ENCODE peak calls at places on chromosomes 13 and 19, in five cellular contexts. One of them, this sample, is unnamed.

GRCh38 chr13:50299546-50300249 is 284.5 kb downstream of the KCNRG start:
- DNase-seq in IMR-90: no peak
- DNase-seq in neuronal stem cell: no peak
- DNase-seq in mesenchymal stem cell: no peak
- DNase-seq in H1: no peak
- DNase-seq in this sample: no peak

GRCh38 chr13:26653310-26653709 is 95.8 kb downstream of the WASF3 start:
- DNase-seq in IMR-90: peak; percentile 74
- DNase-seq in neuronal stem cell: no peak
- DNase-seq in mesenchymal stem cell: peak; percentile 57
- DNase-seq in H1: no peak
- DNase-seq in this sample: no peak

GRCh38 chr19:34253711-34254551 is 423 bp upstream of the GARRE1 start:
- DNase-seq in IMR-90: peak; percentile 47
- DNase-seq in neuronal stem cell: peak; percentile 84
- DNase-seq in mesenchymal stem cell: peak; percentile 67
- DNase-seq in H1: peak; percentile 96
- DNase-seq in this sample: peak; percentile 90

GRCh38 chr19:38209671-38210457 is 14.2 kb downstream of the DPF1 start:
- DNase-seq in IMR-90: peak; percentile 37
- DNase-seq in neuronal stem cell: peak; percentile 53
- DNase-seq in mesenchymal stem cell: peak; percentile 38
- DNase-seq in H1: peak; percentile 77
- DNase-seq in this sample: peak; percentile 45

GRCh38 chr19:7395360-7395781 is 46.6 kb downstream of the ARHGEF18 start:
- DNase-seq in IMR-90: no peak
- DNase-seq in neuronal stem cell: no peak
- DNase-seq in mesenchymal stem cell: peak; percentile 26
- DNase-seq in H1: peak; percentile 52
- DNase-seq in this sample: no peak

GRCh38 chr19:53037101-53038097 is 7.1 kb upstream of the ERVV-2 start:
- DNase-seq in IMR-90: peak; percentile 41
- DNase-seq in neuronal stem cell: no peak
- DNase-seq in mesenchymal stem cell: no peak
- DNase-seq in H1: peak; percentile 58
- DNase-seq in this sample: peak; percentile 57

GRCh38 chr13:50613356-50613831 is 230.1 kb downstream of the DLEU7 start:
- DNase-seq in IMR-90: no peak
- DNase-seq in neuronal stem cell: no peak
- DNase-seq in mesenchymal stem cell: no peak
- DNase-seq in H1: no peak
- DNase-seq in this sample: no peak

GRCh38 chr13:21965095-21965494 is 294.2 kb downstream of the FGF9 start:
- DNase-seq in IMR-90: no peak
- DNase-seq in neuronal stem cell: no peak
- DNase-seq in mesenchymal stem cell: no peak
- DNase-seq in H1: no peak
- DNase-seq in this sample: no peak

GRCh38 chr13:70817571-70817970 is 709.3 kb upstream of the KLHL1 start:
- DNase-seq in IMR-90: peak; percentile 41
- DNase-seq in neuronal stem cell: no peak
- DNase-seq in mesenchymal stem cell: peak; percentile 56
- DNase-seq in H1: no peak
- DNase-seq in this sample: no peak

GRCh38 chr13:45162821-45163220 is 38.0 kb downstream of the KCTD4 start:
- DNase-seq in IMR-90: peak; percentile 95
- DNase-seq in neuronal stem cell: no peak
- DNase-seq in mesenchymal stem cell: peak; percentile 85
- DNase-seq in H1: no peak
- DNase-seq in this sample: no peak

GRCh38 chr19:35911790-35912189 is 3.7 kb upstream of the TYROBP start:
- DNase-seq in IMR-90: peak; percentile 38
- DNase-seq in neuronal stem cell: no peak
- DNase-seq in mesenchymal stem cell: no peak
- DNase-seq in H1: no peak
- DNase-seq in this sample: no peak

GRCh38 chr19:19338082-19338481 is 17.5 kb downstream of the MAU2 start:
- DNase-seq in IMR-90: peak; percentile 19
- DNase-seq in neuronal stem cell: no peak
- DNase-seq in mesenchymal stem cell: no peak
- DNase-seq in H1: no peak
- DNase-seq in this sample: no peak

GRCh38 chr13:36778083-36778671 is 40.8 kb upstream of the RFXAP start:
- DNase-seq in IMR-90: peak; percentile 74
- DNase-seq in neuronal stem cell: peak; percentile 71
- DNase-seq in mesenchymal stem cell: peak; percentile 75
- DNase-seq in H1: peak; percentile 65
- DNase-seq in this sample: peak; percentile 15

GRCh38 chr19:19460258-19460731 is 54.8 kb downstream of the GATAD2A start:
- DNase-seq in IMR-90: peak; percentile 40
- DNase-seq in neuronal stem cell: no peak
- DNase-seq in mesenchymal stem cell: peak; percentile 43
- DNase-seq in H1: no peak
- DNase-seq in this sample: peak; percentile 25

GRCh38 chr19:8334458-8335342 is 8.4 kb downstream of the KANK3 start:
- DNase-seq in IMR-90: peak; percentile 74
- DNase-seq in neuronal stem cell: peak; percentile 73
- DNase-seq in mesenchymal stem cell: peak; percentile 51
- DNase-seq in H1: peak; percentile 83
- DNase-seq in this sample: peak; percentile 18

DNA sequence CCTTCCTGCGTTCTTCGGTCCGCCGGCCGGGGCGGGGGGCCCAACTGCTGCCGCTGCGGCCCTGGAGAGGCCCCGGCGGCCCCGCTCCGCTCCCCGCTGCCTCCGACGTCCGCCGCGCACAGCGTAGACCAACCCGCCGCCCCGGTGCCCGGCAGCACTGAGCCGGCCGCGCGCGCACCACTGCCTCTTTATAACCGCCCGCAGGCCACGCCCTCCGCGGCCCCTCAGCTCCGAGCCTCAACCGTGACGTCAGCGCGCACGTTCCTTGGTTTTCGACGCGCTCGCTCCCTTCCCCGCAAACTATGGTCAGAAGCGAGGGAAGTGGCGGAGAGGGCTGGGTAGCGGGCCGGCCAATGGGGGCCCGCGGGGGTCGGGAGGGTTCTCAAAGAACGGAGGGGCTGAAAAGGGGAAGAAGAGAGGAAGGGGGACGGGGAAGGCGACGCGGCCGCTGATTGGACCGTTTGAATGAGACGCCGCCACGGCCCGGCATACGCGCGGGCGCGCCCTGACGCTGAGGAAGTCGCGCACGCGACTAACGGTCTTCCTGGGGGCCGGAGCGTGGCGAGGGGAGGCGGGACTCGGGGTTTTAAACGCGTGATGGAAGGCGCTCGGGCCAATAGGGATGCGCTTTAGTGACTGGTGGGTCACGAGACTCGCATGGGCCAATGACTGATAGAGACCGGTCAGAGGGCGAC is at the start of gene UBE2S:
- DNase-seq in IMR-90: peak; percentile 99
- DNase-seq in neuronal stem cell: peak; percentile 98
- DNase-seq in mesenchymal stem cell: peak; percentile 100
- DNase-seq in H1: peak; percentile 96
- DNase-seq in this sample: peak; percentile 99
- H3K36me3 ChIP-seq in IMR-90: peaks cover 22% of the 10 kb centered on the region
- H3K36me3 ChIP-seq in neuronal stem cell: peaks cover 38% of the 10 kb centered on the region
- H3K36me3 ChIP-seq in mesenchymal stem cell: peaks cover 33% of the 10 kb centered on the region
- H3K36me3 ChIP-seq in H1: peaks cover 36% of the 10 kb centered on the region
- H3K36me3 ChIP-seq in this sample: peaks cover 32% of the 10 kb centered on the region

GRCh38 chr19:4806384-4806783 is 14.8 kb downstream of the FEM1A start:
- DNase-seq in IMR-90: no peak
- DNase-seq in neuronal stem cell: no peak
- DNase-seq in mesenchymal stem cell: no peak
- DNase-seq in H1: no peak
- DNase-seq in this sample: peak; percentile 80
- H3K14ac ChIP-seq in IMR-90: no peak overlapping the region
- H3K14ac ChIP-seq in neuronal stem cell: no peak overlapping the region
- H3K14ac ChIP-seq in mesenchymal stem cell: no peak overlapping the region
- H3K14ac ChIP-seq in H1: no peak overlapping the region
- H3K14ac ChIP-seq in this sample: no peak overlapping the region

GRCh38 chr19:1979017-1979416 is 36.5 kb downstream of the BTBD2 start:
- DNase-seq in IMR-90: no peak
- DNase-seq in neuronal stem cell: no peak
- DNase-seq in mesenchymal stem cell: no peak
- DNase-seq in H1: no peak
- DNase-seq in this sample: no peak
- H4K8ac ChIP-seq in IMR-90: no peak overlapping the region
- H4K8ac ChIP-seq in neuronal stem cell: no peak overlapping the region
- H4K8ac ChIP-seq in mesenchymal stem cell: no peak overlapping the region
- H4K8ac ChIP-seq in H1: no peak overlapping the region
- H4K8ac ChIP-seq in this sample: peak overlapping the region; percentile 14

GRCh38 chr13:110447058-110447511 is 114.4 kb downstream of the RAB20 start:
- DNase-seq in IMR-90: peak; percentile 35
- DNase-seq in neuronal stem cell: no peak
- DNase-seq in mesenchymal stem cell: peak; percentile 50
- DNase-seq in H1: no peak
- DNase-seq in this sample: peak; percentile 19

GRCh38 chr13:110449225-110450015 is 112.1 kb downstream of the RAB20 start:
- DNase-seq in IMR-90: no peak
- DNase-seq in neuronal stem cell: no peak
- DNase-seq in mesenchymal stem cell: no peak
- DNase-seq in H1: no peak
- DNase-seq in this sample: no peak

GRCh38 chr13:110447801-110448200 is 113.7 kb downstream of the RAB20 start:
- DNase-seq in IMR-90: no peak
- DNase-seq in neuronal stem cell: no peak
- DNase-seq in mesenchymal stem cell: no peak
- DNase-seq in H1: no peak
- DNase-seq in this sample: no peak

GRCh38 chr13:110448677-110449076 is 112.8 kb downstream of the RAB20 start:
- DNase-seq in IMR-90: no peak
- DNase-seq in neuronal stem cell: no peak
- DNase-seq in mesenchymal stem cell: no peak
- DNase-seq in H1: no peak
- DNase-seq in this sample: no peak

GRCh38 chr13:110448230-110448629 is 113.3 kb downstream of the RAB20 start:
- DNase-seq in IMR-90: peak; percentile 86
- DNase-seq in neuronal stem cell: no peak
- DNase-seq in mesenchymal stem cell: peak; percentile 71
- DNase-seq in H1: no peak
- DNase-seq in this sample: peak; percentile 99
- H3K36me3 ChIP-seq in IMR-90: peaks cover 67% of the 10 kb centered on the region
- H3K36me3 ChIP-seq in neuronal stem cell: peaks cover 93% of the 10 kb centered on the region
- H3K36me3 ChIP-seq in mesenchymal stem cell: peaks cover 30% of the 10 kb centered on the region
- H3K36me3 ChIP-seq in H1: no peaks in the 10 kb centered on the region
- H3K36me3 ChIP-seq in this sample: peaks cover 46% of the 10 kb centered on the region

GRCh38 chr13:100674848-100675659 is 459 bp upstream of the TMTC4 start:
- DNase-seq in IMR-90: peak; percentile 96
- DNase-seq in neuronal stem cell: peak; percentile 97
- DNase-seq in mesenchymal stem cell: peak; percentile 97
- DNase-seq in H1: peak; percentile 99
- DNase-seq in this sample: peak; percentile 99
- H3K14ac ChIP-seq in IMR-90: peak overlapping the region; percentile 59
- H3K14ac ChIP-seq in neuronal stem cell: peak overlapping the region; percentile 89
- H3K14ac ChIP-seq in mesenchymal stem cell: peak overlapping the region; percentile 36
- H3K14ac ChIP-seq in H1: no peak overlapping the region
- H3K14ac ChIP-seq in this sample: peak overlapping the region; percentile 40

DNA sequence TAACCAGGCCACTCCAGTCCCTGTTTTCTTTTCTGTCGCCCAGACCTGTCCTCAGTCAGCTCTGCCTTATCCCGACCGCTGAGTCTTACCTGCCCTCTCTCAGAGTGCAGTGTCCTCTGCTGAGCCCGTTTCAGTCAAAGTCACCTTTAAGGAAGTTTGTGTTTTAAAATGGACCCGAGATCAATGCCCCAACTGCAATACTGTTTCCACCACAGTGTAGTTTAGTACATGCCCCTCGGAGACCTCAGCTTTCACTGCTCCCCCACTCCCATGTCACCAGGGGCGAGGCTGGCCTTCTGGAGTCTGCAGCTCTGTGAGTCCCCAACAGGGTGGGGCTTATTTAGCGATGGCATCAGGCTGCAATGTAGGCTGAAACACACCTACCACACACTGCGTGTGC is 248.4 kb upstream of the TSHZ3 start:
- DNase-seq in IMR-90: no peak
- DNase-seq in neuronal stem cell: no peak
- DNase-seq in mesenchymal stem cell: no peak
- DNase-seq in H1: no peak
- DNase-seq in this sample: no peak
- H4K8ac ChIP-seq in IMR-90: no peak overlapping the region
- H4K8ac ChIP-seq in neuronal stem cell: no peak overlapping the region
- H4K8ac ChIP-seq in mesenchymal stem cell: no peak overlapping the region
- H4K8ac ChIP-seq in H1: no peak overlapping the region
- H4K8ac ChIP-seq in this sample: no peak overlapping the region

GRCh38 chr19:3672575-3672948 is 27.7 kb downstream of the PIP5K1C start:
- DNase-seq in IMR-90: no peak
- DNase-seq in neuronal stem cell: no peak
- DNase-seq in mesenchymal stem cell: no peak
- DNase-seq in H1: no peak
- DNase-seq in this sample: no peak

GRCh38 chr19:3671680-3672574 is 28.3 kb downstream of the PIP5K1C start:
- DNase-seq in IMR-90: peak; percentile 20
- DNase-seq in neuronal stem cell: no peak
- DNase-seq in mesenchymal stem cell: peak; percentile 50
- DNase-seq in H1: no peak
- DNase-seq in this sample: no peak

GRCh38 chr19:3672993-3673392 is 27.3 kb downstream of the PIP5K1C start:
- DNase-seq in IMR-90: no peak
- DNase-seq in neuronal stem cell: no peak
- DNase-seq in mesenchymal stem cell: no peak
- DNase-seq in H1: no peak
- DNase-seq in this sample: no peak

GRCh38 chr19:3673506-3674439 is 26.5 kb downstream of the PIP5K1C start:
- DNase-seq in IMR-90: no peak
- DNase-seq in neuronal stem cell: no peak
- DNase-seq in mesenchymal stem cell: no peak
- DNase-seq in H1: no peak
- DNase-seq in this sample: no peak

GRCh38 chr19:3674784-3675183 is 25.5 kb downstream of the PIP5K1C start:
- DNase-seq in IMR-90: no peak
- DNase-seq in neuronal stem cell: no peak
- DNase-seq in mesenchymal stem cell: no peak
- DNase-seq in H1: no peak
- DNase-seq in this sample: no peak
- H3K36me3 ChIP-seq in IMR-90: peaks cover 10% of the 10 kb centered on the region
- H3K36me3 ChIP-seq in neuronal stem cell: no peaks in the 10 kb centered on the region
- H3K36me3 ChIP-seq in mesenchymal stem cell: peaks cover under 1% of the 10 kb centered on the region
- H3K36me3 ChIP-seq in H1: no peaks in the 10 kb centered on the region
- H3K36me3 ChIP-seq in this sample: peaks cover 8% of the 10 kb centered on the region

This sample was measured in trophoblast cell.